ENCODE peak calls at places on chromosomes 1 and 21, in five cellular contexts. One of them, this sample, is unnamed.

GRCh38 chr21:42310411-42311001 is 4.7 kb downstream of the TFF3 start:
- DNase-seq in GDM1: no peak
- DNase-seq in hypothalamus: no peak
- DNase-seq in T follicular helper cell: no peak
- DNase-seq in GOT3: no peak
- DNase-seq in this sample: no peak

GRCh38 chr1:242673652-242674051 is 149.2 kb upstream of the PLD5 start:
- DNase-seq in T follicular helper cell: no peak
- DNase-seq in hypothalamus: no peak
- DNase-seq in GOT3: no peak
- DNase-seq in GDM1: no peak
- DNase-seq in this sample: no peak

GRCh38 chr1:109541102-109541501 is 1.4 kb downstream of the GPR61 start:
- DNase-seq in hypothalamus: no peak
- DNase-seq in T follicular helper cell: no peak
- DNase-seq in GDM1: no peak
- DNase-seq in GOT3: no peak
- DNase-seq in this sample: no peak

GRCh38 chr1:211369640-211370039 is 43.0 kb downstream of the TRAF5 start:
- DNase-seq in GDM1: no peak
- DNase-seq in T follicular helper cell: no peak
- DNase-seq in hypothalamus: no peak
- DNase-seq in GOT3: no peak
- DNase-seq in this sample: no peak

GRCh38 chr1:44894591-44894990 is 51.5 kb upstream of the PTCH2 start:
- DNase-seq in GOT3: no peak
- DNase-seq in GDM1: no peak
- DNase-seq in T follicular helper cell: no peak
- DNase-seq in hypothalamus: no peak
- DNase-seq in this sample: no peak

GRCh38 chr1:10667815-10668214 is 128.6 kb downstream of the CASZ1 start:
- DNase-seq in GOT3: no peak
- DNase-seq in T follicular helper cell: no peak
- DNase-seq in hypothalamus: no peak
- DNase-seq in GDM1: no peak
- DNase-seq in this sample: no peak

GRCh38 chr21:39386194-39386593 is 37.3 kb upstream of the HMGN1 start:
- DNase-seq in hypothalamus: peak; percentile 27
- DNase-seq in T follicular helper cell: no peak
- DNase-seq in GOT3: no peak
- DNase-seq in GDM1: no peak
- DNase-seq in this sample: no peak

GRCh38 chr1:23282967-23283366 is 61.1 kb downstream of the HNRNPR start:
- DNase-seq in GDM1: no peak
- DNase-seq in hypothalamus: no peak
- DNase-seq in T follicular helper cell: no peak
- DNase-seq in GOT3: no peak
- DNase-seq in this sample: no peak

GRCh38 chr1:63916485-63917360 is 142.9 kb downstream of the ROR1 start:
- DNase-seq in GDM1: no peak
- DNase-seq in hypothalamus: no peak
- DNase-seq in T follicular helper cell: no peak
- DNase-seq in GOT3: no peak
- DNase-seq in this sample: no peak

GRCh38 chr1:36894824-36895223 is 139.5 kb downstream of the GRIK3 start:
- DNase-seq in T follicular helper cell: no peak
- DNase-seq in GDM1: no peak
- DNase-seq in GOT3: no peak
- DNase-seq in hypothalamus: no peak
- DNase-seq in this sample: no peak

GRCh38 chr1:230152999-230153398 is 86.0 kb downstream of the GALNT2 start:
- DNase-seq in GOT3: no peak
- DNase-seq in T follicular helper cell: no peak
- DNase-seq in hypothalamus: no peak
- DNase-seq in GDM1: no peak
- DNase-seq in this sample: no peak

This sample was measured in activated T-helper 2 cell treated with anti-CD3 and anti-CD28 coated beads, Interferon-gamma antibody, Interleukin-2, Interleukin-4, amounts not matched to agents 10 μg/mL and 5 μg/mL and 100 μg/mL, durations not matched to agents 14 hours and 24 hours and 36 hours.